ENCODE peak calls at places on chromosomes 4 and X, in seven cellular contexts. D, B, Q, I, P, K and M are unnamed samples.

GRCh38 chr4:13207224-13207623 is 276.9 kb downstream of the RAB28 start:
- DNase-seq in B (peak), P (no peak), I (no peak), K (no peak), Q (no peak), D (no peak), M (no peak)

GRCh38 chr4:82797591-82798081 is 960 bp downstream of the SCD5 start:
- DNase-seq in I (peak), D (no peak), B (peak), Q (peak), K (peak), P (peak), M (peak)

GRCh38 chr4:147011386-147011785 is 65.7 kb upstream of the TTC29 start:
- DNase-seq in B (no peak), I (no peak), K (no peak), Q (no peak), D (no peak), P (no peak), M (no peak)

GRCh38 chr4:55173580-55173979 is 48.2 kb upstream of the KDR start:
- DNase-seq in B (peak), P (no peak), Q (peak), I (no peak), D (no peak), K (no peak), M (no peak)

GRCh38 chr4:101835121-101835904 is 44.8 kb downstream of the BANK1 start:
- DNase-seq in Q (peak), I (no peak), K (peak), D (no peak), P (no peak), B (peak), M (no peak)

GRCh38 chrX:8834393-8834792 is 33.2 kb upstream of the FAM9A start:
- DNase-seq in P (no peak), K (no peak), B (no peak), Q (no peak), I (no peak), D (no peak), M (no peak)

GRCh38 chrX:39470588-39471155 is 627.1 kb downstream of the BCOR start:
- DNase-seq in D (no peak), B (no peak), Q (peak), P (no peak), I (no peak), K (no peak), M (no peak)

GRCh38 chr4:176270669-176271068 is 1.6 kb upstream of the ASB5 start:
- DNase-seq in P (no peak), I (peak), B (peak), D (no peak), Q (peak), K (peak), M (no peak)

GRCh38 chr4:4361883-4362282 is 25.0 kb upstream of the NSG1 start:
- DNase-seq in K (no peak), B (no peak), I (no peak), Q (no peak), P (no peak), D (no peak), M (no peak)

GRCh38 chr4:172220679-172221078 is 407.5 kb downstream of the GALNTL6 start:
- DNase-seq in Q (no peak), I (no peak), B (no peak), D (no peak), K (no peak), P (no peak), M (no peak)

GRCh38 chr4:154415313-154415712 is 76.3 kb downstream of the DCHS2 start:
- DNase-seq in K (no peak), I (peak), B (no peak), D (no peak), P (no peak), Q (no peak), M (no peak)

GRCh38 chr4:100738388-100739165 is 220.8 kb upstream of the EMCN start:
- DNase-seq in P (no peak), I (peak), D (no peak), B (peak), K (peak), Q (peak), M (no peak)

GRCh38 chr4:3413675-3414420 is 27.9 kb upstream of the HGFAC start:
- DNase-seq in I (no peak), K (no peak), D (no peak), B (no peak), Q (no peak), P (no peak), M (peak)

GRCh38 chr4:41133619-41134018 is 80.7 kb downstream of the APBB2 start:
- DNase-seq in Q (no peak), K (peak), P (no peak), D (no peak), I (peak), B (no peak), M (no peak)

GRCh38 chr4:88286897-88287296 is 2.5 kb upstream of the PPM1K start:
- DNase-seq in B (peak), P (no peak), I (no peak), K (no peak), D (no peak), Q (no peak), M (no peak)

GRCh38 chrX:117788339-117788738 is 328.3 kb downstream of the KLHL13 start:
- DNase-seq in P (no peak), D (no peak), K (no peak), I (no peak), Q (no peak), B (no peak), M (no peak)

GRCh38 chr4:142556048-142556447 is 290.1 kb downstream of the INPP4B start:
- DNase-seq in K (no peak), P (no peak), I (no peak), B (no peak), D (no peak), Q (no peak), M (no peak)

GRCh38 chrX:103158317-103158621 is 56.6 kb upstream of the BEX4 start:
- DNase-seq in P (no peak), B (no peak), D (no peak), K (no peak), I (no peak), Q (no peak), M (no peak)

GRCh38 chrX:100356497-100356896 is 53.6 kb downstream of the PCDH19 start:
- DNase-seq in D (no peak), B (no peak), I (no peak), Q (no peak), P (no peak), K (no peak), M (no peak)

GRCh38 chrX:34734383-34734782 is 77.3 kb upstream of the TMEM47 start:
- DNase-seq in K (no peak), B (peak), P (no peak), D (no peak), I (no peak), Q (peak), M (no peak)

GRCh38 chr4:122917731-122918130 is 4.7 kb downstream of the NUDT6 start:
- DNase-seq in Q (peak), I (no peak), K (no peak), B (no peak), P (no peak), D (no peak), M (no peak)

GRCh38 chr4:77931452-77932135 is 69.0 kb downstream of the MRPL1 start:
- DNase-seq in P (no peak), I (no peak), K (no peak), B (peak), D (no peak), Q (peak), M (no peak)

GRCh38 chr4:141571793-141572192 is 64.6 kb upstream of the IL15 start:
- DNase-seq in I (no peak), P (no peak), B (no peak), Q (no peak), K (no peak), D (no peak), M (no peak)

GRCh38 chr4:107564326-107564725 is 155.7 kb downstream of the PAPSS1 start:
- DNase-seq in K (no peak), D (peak), I (peak), Q (no peak), P (no peak), B (peak), M (no peak)

GRCh38 chr4:70559216-70559830 is 32.7 kb upstream of the AMBN start:
- DNase-seq in B (peak), P (peak), I (peak), Q (peak), D (peak), K (peak), M (no peak)

DNA sequence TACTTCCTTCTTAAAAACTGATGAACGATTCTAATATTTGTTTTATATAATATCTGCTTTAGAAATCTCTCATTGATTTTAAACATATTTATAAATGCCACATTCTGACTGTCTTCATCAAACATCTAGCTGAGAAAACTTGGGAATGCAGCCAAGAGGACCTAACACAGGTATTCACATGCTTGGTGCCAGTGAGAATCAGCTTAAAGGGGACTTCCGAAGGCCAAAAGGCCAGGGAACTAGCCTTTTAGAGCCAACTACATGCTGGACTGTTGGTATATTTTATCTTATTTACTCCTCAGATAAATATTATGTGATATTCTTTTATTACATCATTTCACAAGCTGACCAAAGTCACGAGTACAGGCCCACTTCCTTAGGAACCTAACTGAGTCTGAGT is 41.0 kb upstream of the PDLIM3 start:
- DNase-seq in K (no peak), B (no peak), P (no peak), I (no peak), D (no peak), Q (no peak), M (no peak)
- H3K9ac ChIP-seq in K (no peak), B (no peak), P (no peak), I (no peak), D (no peak), Q (no peak), M (no peak)

DNA sequence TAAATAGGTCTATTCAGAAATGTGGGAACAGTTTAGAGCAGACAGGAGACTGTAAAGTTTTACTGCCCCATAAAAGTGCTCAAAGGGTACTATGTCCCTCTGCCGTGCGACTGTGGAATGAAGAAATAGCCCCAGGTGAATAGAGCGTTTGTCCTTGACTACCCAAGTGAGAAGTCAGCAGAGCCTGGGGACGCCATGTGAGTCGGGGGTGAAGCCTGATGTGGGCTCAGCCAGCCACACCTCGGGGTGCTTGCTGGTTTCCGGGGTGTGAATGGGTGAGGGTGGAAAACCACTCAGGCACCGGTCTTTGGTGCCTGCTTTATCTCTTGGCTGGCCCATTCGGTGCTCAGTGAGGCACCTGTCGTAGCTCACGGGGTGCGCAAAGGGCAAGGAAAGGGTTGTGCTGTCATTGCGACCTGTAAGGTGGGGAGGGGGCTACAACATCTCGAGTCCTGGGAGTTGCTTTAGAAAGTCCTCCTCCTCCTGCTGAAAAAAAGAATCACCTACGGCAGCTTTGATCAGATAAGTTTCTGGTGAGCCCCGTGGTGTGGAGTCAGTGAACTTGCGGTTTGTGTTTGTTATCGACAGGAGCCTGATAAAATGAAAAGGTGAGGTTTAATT is 895 bp downstream of the TRIM2 start:
- DNase-seq in K (peak), D (no peak), Q (no peak), P (peak), B (no peak), I (peak), M (peak)
- H3K23ac ChIP-seq in K (no peak), D (no peak), Q (no peak), P (no peak), B (no peak), I (no peak), M (no peak)

GRCh38 chr4:152223600-152223999 is 312.3 kb downstream of the FBXW7 start:
- DNase-seq in Q (no peak), P (no peak), K (no peak), B (no peak), D (no peak), I (no peak), M (no peak)

GRCh38 chr4:152220201-152220666 is 315.7 kb downstream of the FBXW7 start:
- DNase-seq in P (no peak), I (peak), K (no peak), D (no peak), Q (no peak), B (no peak), M (no peak)

GRCh38 chr4:152224872-152225420 is 310.9 kb downstream of the FBXW7 start:
- DNase-seq in K (no peak), B (no peak), P (no peak), I (no peak), Q (no peak), D (no peak), M (no peak)

GRCh38 chr4:152224223-152224622 is 311.7 kb downstream of the FBXW7 start:
- DNase-seq in D (no peak), K (no peak), B (no peak), P (no peak), Q (no peak), I (no peak), M (no peak)

DNA sequence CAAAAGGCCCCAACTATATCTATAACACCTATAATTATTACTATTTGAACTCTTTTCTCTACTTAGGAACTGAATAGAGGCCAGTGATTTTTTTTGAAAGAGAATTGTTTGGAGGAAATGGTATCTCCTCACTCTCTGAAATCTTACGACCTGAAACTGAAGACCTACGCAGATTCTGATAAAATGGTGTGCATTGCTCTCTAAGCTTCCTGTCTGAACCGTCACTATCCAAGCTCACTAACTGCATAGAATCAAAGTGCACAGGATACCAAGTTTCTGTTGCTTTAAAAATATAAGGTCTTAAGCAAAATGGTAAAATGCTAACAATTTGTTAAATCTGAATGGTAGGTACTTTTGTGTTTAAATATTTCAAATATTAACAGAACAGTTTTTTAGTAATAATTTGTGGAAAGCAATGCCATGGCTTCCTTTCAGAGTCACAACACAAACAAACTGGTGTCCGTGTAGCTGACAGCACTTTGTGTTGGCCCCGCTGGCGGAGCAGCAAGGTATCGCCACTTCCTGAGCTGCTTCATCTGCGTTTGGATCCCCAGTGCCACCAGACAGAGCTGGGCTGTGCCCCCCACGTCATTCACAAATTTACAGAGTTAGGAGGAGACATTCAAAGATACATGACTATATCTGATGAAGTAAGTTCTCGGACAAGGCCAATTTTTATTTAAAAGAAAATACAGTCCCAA is 313.9 kb downstream of the FBXW7 start:
- DNase-seq in B (no peak), Q (no peak), P (no peak), D (no peak), K (no peak), I (no peak), M (no peak)
- H3K9ac ChIP-seq in B (no peak), Q (no peak), P (no peak), D (no peak), K (no peak), I (no peak), M (no peak)

GRCh38 chr4:72875138-72875537 is 194.4 kb downstream of the COX18 start:
- DNase-seq in I (no peak), P (no peak), K (no peak), Q (no peak), B (no peak), D (no peak), M (no peak)
- H3K23ac ChIP-seq in I (no peak), P (no peak), K (no peak), Q (no peak), B (no peak), D (no peak), M (no peak)

GRCh38 chr4:98262431-98262830 is 1.2 kb downstream of the RAP1GDS1 start:
- DNase-seq in D (no peak), I (no peak), Q (no peak), P (no peak), B (no peak), K (peak), M (no peak)
- H3K9ac ChIP-seq in D (no peak), I (peak), Q (peak), P (peak), B (peak), K (no peak), M (no peak)

GRCh38 chrX:106613277-106613676 is 1.5 kb downstream of the RADX start:
- DNase-seq in D (no peak), Q (no peak), K (no peak), I (no peak), B (no peak), P (no peak), M (no peak)
- H3K23ac ChIP-seq in D (no peak), Q (no peak), K (no peak), I (no peak), B (no peak), P (no peak), M (no peak)